ENCODE peak calls at places on chromosome 16, in seven cellular contexts. One of them, this sample, is unnamed.

GRCh38 chr16:23803591-23804123 is 32.1 kb upstream of the PRKCB start:
- DNase-seq in GM12865: peak; percentile 84
- DNase-seq in sciatic nerve: peak; percentile 64
- DNase-seq in fibroblast of pulmonary artery: peak; percentile 20
- DNase-seq in activated T-helper 2 cell treated with anti-CD3 and anti-CD28 coated beads, Interferon-gamma antibody, Interleukin-2, Interleukin-4, amounts not matched to agents 10 μg/mL and 5 μg/mL and 100 μg/mL, durations not matched to agents 14 hours and 24 hours and 36 hours: peak; percentile 60
- DNase-seq in T47D: peak; percentile 52
- DNase-seq in Kasumi-1: peak; percentile 36
- DNase-seq in this sample: peak; percentile 88

GRCh38 chr16:30557397-30557949 is 701 bp downstream of the ZNF764 start:
- DNase-seq in GM12865: no peak
- DNase-seq in sciatic nerve: no peak
- DNase-seq in fibroblast of pulmonary artery: no peak
- DNase-seq in activated T-helper 2 cell treated with anti-CD3 and anti-CD28 coated beads, Interferon-gamma antibody, Interleukin-2, Interleukin-4, amounts not matched to agents 10 μg/mL and 5 μg/mL and 100 μg/mL, durations not matched to agents 14 hours and 24 hours and 36 hours: no peak
- DNase-seq in T47D: no peak
- DNase-seq in Kasumi-1: no peak
- DNase-seq in this sample: no peak

GRCh38 chr16:26569793-26570192 is 496.9 kb upstream of the C16orf82 start:
- DNase-seq in GM12865: peak; percentile 8
- DNase-seq in sciatic nerve: no peak
- DNase-seq in fibroblast of pulmonary artery: no peak
- DNase-seq in activated T-helper 2 cell treated with anti-CD3 and anti-CD28 coated beads, Interferon-gamma antibody, Interleukin-2, Interleukin-4, amounts not matched to agents 10 μg/mL and 5 μg/mL and 100 μg/mL, durations not matched to agents 14 hours and 24 hours and 36 hours: no peak
- DNase-seq in T47D: peak; percentile 48
- DNase-seq in Kasumi-1: no peak
- DNase-seq in this sample: no peak

GRCh38 chr16:89452241-89452640 is 38.1 kb downstream of the ANKRD11 start:
- DNase-seq in GM12865: peak; percentile 45
- DNase-seq in sciatic nerve: no peak
- DNase-seq in fibroblast of pulmonary artery: no peak
- DNase-seq in activated T-helper 2 cell treated with anti-CD3 and anti-CD28 coated beads, Interferon-gamma antibody, Interleukin-2, Interleukin-4, amounts not matched to agents 10 μg/mL and 5 μg/mL and 100 μg/mL, durations not matched to agents 14 hours and 24 hours and 36 hours: no peak
- DNase-seq in T47D: no peak
- DNase-seq in Kasumi-1: no peak
- DNase-seq in this sample: no peak

GRCh38 chr16:58494981-58495860 is 4.7 kb upstream of the NDRG4 start:
- DNase-seq in GM12865: peak; percentile 92
- DNase-seq in sciatic nerve: peak; percentile 94
- DNase-seq in fibroblast of pulmonary artery: peak; percentile 99
- DNase-seq in activated T-helper 2 cell treated with anti-CD3 and anti-CD28 coated beads, Interferon-gamma antibody, Interleukin-2, Interleukin-4, amounts not matched to agents 10 μg/mL and 5 μg/mL and 100 μg/mL, durations not matched to agents 14 hours and 24 hours and 36 hours: peak; percentile 71
- DNase-seq in T47D: peak; percentile 92
- DNase-seq in Kasumi-1: peak; percentile 63
- DNase-seq in this sample: peak; percentile 79

GRCh38 chr16:3022208-3022696 is 1.5 kb downstream of the HCFC1R1 start:
- DNase-seq in GM12865: no peak
- DNase-seq in sciatic nerve: peak; percentile 93
- DNase-seq in fibroblast of pulmonary artery: peak; percentile 95
- DNase-seq in activated T-helper 2 cell treated with anti-CD3 and anti-CD28 coated beads, Interferon-gamma antibody, Interleukin-2, Interleukin-4, amounts not matched to agents 10 μg/mL and 5 μg/mL and 100 μg/mL, durations not matched to agents 14 hours and 24 hours and 36 hours: peak; percentile 64
- DNase-seq in T47D: peak; percentile 87
- DNase-seq in Kasumi-1: peak; percentile 16
- DNase-seq in this sample: peak; percentile 92

GRCh38 chr16:19512297-19512696 is 9.6 kb downstream of the GDE1 start:
- DNase-seq in GM12865: no peak
- DNase-seq in sciatic nerve: no peak
- DNase-seq in fibroblast of pulmonary artery: no peak
- DNase-seq in activated T-helper 2 cell treated with anti-CD3 and anti-CD28 coated beads, Interferon-gamma antibody, Interleukin-2, Interleukin-4, amounts not matched to agents 10 μg/mL and 5 μg/mL and 100 μg/mL, durations not matched to agents 14 hours and 24 hours and 36 hours: no peak
- DNase-seq in T47D: no peak
- DNase-seq in Kasumi-1: no peak
- DNase-seq in this sample: no peak

GRCh38 chr16:53974484-53975115 is 270.6 kb downstream of the FTO start:
- DNase-seq in GM12865: no peak
- DNase-seq in sciatic nerve: no peak
- DNase-seq in fibroblast of pulmonary artery: peak; percentile 49
- DNase-seq in activated T-helper 2 cell treated with anti-CD3 and anti-CD28 coated beads, Interferon-gamma antibody, Interleukin-2, Interleukin-4, amounts not matched to agents 10 μg/mL and 5 μg/mL and 100 μg/mL, durations not matched to agents 14 hours and 24 hours and 36 hours: no peak
- DNase-seq in T47D: no peak
- DNase-seq in Kasumi-1: no peak
- DNase-seq in this sample: no peak

GRCh38 chr16:80546249-80546648 is 5.5 kb downstream of the DYNLRB2 start:
- DNase-seq in GM12865: peak; percentile 4
- DNase-seq in sciatic nerve: no peak
- DNase-seq in fibroblast of pulmonary artery: no peak
- DNase-seq in activated T-helper 2 cell treated with anti-CD3 and anti-CD28 coated beads, Interferon-gamma antibody, Interleukin-2, Interleukin-4, amounts not matched to agents 10 μg/mL and 5 μg/mL and 100 μg/mL, durations not matched to agents 14 hours and 24 hours and 36 hours: no peak
- DNase-seq in T47D: no peak
- DNase-seq in Kasumi-1: no peak
- DNase-seq in this sample: no peak

GRCh38 chr16:16071631-16072244 is 122.3 kb downstream of the ABCC1 start:
- DNase-seq in GM12865: no peak
- DNase-seq in sciatic nerve: no peak
- DNase-seq in fibroblast of pulmonary artery: peak; percentile 74
- DNase-seq in activated T-helper 2 cell treated with anti-CD3 and anti-CD28 coated beads, Interferon-gamma antibody, Interleukin-2, Interleukin-4, amounts not matched to agents 10 μg/mL and 5 μg/mL and 100 μg/mL, durations not matched to agents 14 hours and 24 hours and 36 hours: no peak
- DNase-seq in T47D: no peak
- DNase-seq in Kasumi-1: no peak
- DNase-seq in this sample: no peak

GRCh38 chr16:71880176-71880575 is 3.8 kb downstream of the ZNF821 start:
- DNase-seq in GM12865: no peak
- DNase-seq in sciatic nerve: no peak
- DNase-seq in fibroblast of pulmonary artery: no peak
- DNase-seq in activated T-helper 2 cell treated with anti-CD3 and anti-CD28 coated beads, Interferon-gamma antibody, Interleukin-2, Interleukin-4, amounts not matched to agents 10 μg/mL and 5 μg/mL and 100 μg/mL, durations not matched to agents 14 hours and 24 hours and 36 hours: no peak
- DNase-seq in T47D: no peak
- DNase-seq in Kasumi-1: peak; percentile 95
- DNase-seq in this sample: no peak

GRCh38 chr16:48075398-48075797 is 80.4 kb downstream of the ABCC12 start:
- DNase-seq in GM12865: no peak
- DNase-seq in sciatic nerve: no peak
- DNase-seq in fibroblast of pulmonary artery: peak; percentile 43
- DNase-seq in activated T-helper 2 cell treated with anti-CD3 and anti-CD28 coated beads, Interferon-gamma antibody, Interleukin-2, Interleukin-4, amounts not matched to agents 10 μg/mL and 5 μg/mL and 100 μg/mL, durations not matched to agents 14 hours and 24 hours and 36 hours: no peak
- DNase-seq in T47D: no peak
- DNase-seq in Kasumi-1: no peak
- DNase-seq in this sample: no peak

GRCh38 chr16:66335704-66336329 is 30.7 kb upstream of the CDH5 start:
- DNase-seq in GM12865: no peak
- DNase-seq in sciatic nerve: peak; percentile 80
- DNase-seq in fibroblast of pulmonary artery: peak; percentile 87
- DNase-seq in activated T-helper 2 cell treated with anti-CD3 and anti-CD28 coated beads, Interferon-gamma antibody, Interleukin-2, Interleukin-4, amounts not matched to agents 10 μg/mL and 5 μg/mL and 100 μg/mL, durations not matched to agents 14 hours and 24 hours and 36 hours: no peak
- DNase-seq in T47D: no peak
- DNase-seq in Kasumi-1: no peak
- DNase-seq in this sample: no peak

GRCh38 chr16:64962786-64963185 is 159.1 kb downstream of the CDH11 start:
- DNase-seq in GM12865: no peak
- DNase-seq in sciatic nerve: no peak
- DNase-seq in fibroblast of pulmonary artery: peak; percentile 29
- DNase-seq in activated T-helper 2 cell treated with anti-CD3 and anti-CD28 coated beads, Interferon-gamma antibody, Interleukin-2, Interleukin-4, amounts not matched to agents 10 μg/mL and 5 μg/mL and 100 μg/mL, durations not matched to agents 14 hours and 24 hours and 36 hours: no peak
- DNase-seq in T47D: no peak
- DNase-seq in Kasumi-1: no peak
- DNase-seq in this sample: no peak

GRCh38 chr16:88194397-88195020 is 188.2 kb upstream of the ZNF469 start:
- DNase-seq in GM12865: no peak
- DNase-seq in sciatic nerve: peak; percentile 59
- DNase-seq in fibroblast of pulmonary artery: no peak
- DNase-seq in activated T-helper 2 cell treated with anti-CD3 and anti-CD28 coated beads, Interferon-gamma antibody, Interleukin-2, Interleukin-4, amounts not matched to agents 10 μg/mL and 5 μg/mL and 100 μg/mL, durations not matched to agents 14 hours and 24 hours and 36 hours: no peak
- DNase-seq in T47D: no peak
- DNase-seq in Kasumi-1: peak; percentile 51
- DNase-seq in this sample: no peak

GRCh38 chr16:87288753-87289362 is 28.3 kb downstream of the C16orf95 start:
- DNase-seq in GM12865: no peak
- DNase-seq in sciatic nerve: no peak
- DNase-seq in fibroblast of pulmonary artery: no peak
- DNase-seq in activated T-helper 2 cell treated with anti-CD3 and anti-CD28 coated beads, Interferon-gamma antibody, Interleukin-2, Interleukin-4, amounts not matched to agents 10 μg/mL and 5 μg/mL and 100 μg/mL, durations not matched to agents 14 hours and 24 hours and 36 hours: no peak
- DNase-seq in T47D: no peak
- DNase-seq in Kasumi-1: no peak
- DNase-seq in this sample: no peak

GRCh38 chr16:27720731-27721547 is 171.0 kb downstream of the KATNIP start:
- DNase-seq in GM12865: peak; percentile 17
- DNase-seq in sciatic nerve: peak; percentile 70
- DNase-seq in fibroblast of pulmonary artery: no peak
- DNase-seq in activated T-helper 2 cell treated with anti-CD3 and anti-CD28 coated beads, Interferon-gamma antibody, Interleukin-2, Interleukin-4, amounts not matched to agents 10 μg/mL and 5 μg/mL and 100 μg/mL, durations not matched to agents 14 hours and 24 hours and 36 hours: no peak
- DNase-seq in T47D: no peak
- DNase-seq in Kasumi-1: no peak
- DNase-seq in this sample: peak; percentile 54

GRCh38 chr16:57485916-57486857 is at the start of gene DOK4:
- DNase-seq in GM12865: peak; percentile 74
- DNase-seq in sciatic nerve: peak; percentile 91
- DNase-seq in fibroblast of pulmonary artery: peak; percentile 65
- DNase-seq in activated T-helper 2 cell treated with anti-CD3 and anti-CD28 coated beads, Interferon-gamma antibody, Interleukin-2, Interleukin-4, amounts not matched to agents 10 μg/mL and 5 μg/mL and 100 μg/mL, durations not matched to agents 14 hours and 24 hours and 36 hours: peak; percentile 66
- DNase-seq in T47D: peak; percentile 72
- DNase-seq in Kasumi-1: peak; percentile 48
- DNase-seq in this sample: peak; percentile 90

This sample was measured in cardiac septum.